ENCODE peak calls at places on chromosomes 7 and 10, in eight cellular contexts. C is ovary, H is MM.1S, B is foreskin fibroblast, G is mammary epithelial cell, E is fibroblast of the aortic adventitia, M is hepatocyte, F is dorsolateral prefrontal cortex. I is an unnamed sample.

GRCh38 chr10:35388197-35388596 is 51.9 kb downstream of the CCNY start:
- DNase-seq in B (no peak), F (no peak), E (no peak), H (no peak), G (no peak), C (no peak), M (no peak), I (no peak)

GRCh38 chr10:102235598-102235920 is 5.8 kb downstream of the PITX3 start:
- DNase-seq in G (peak), H (no peak), F (no peak), E (no peak), C (no peak), B (peak), M (no peak), I (no peak)

GRCh38 chr7:11171569-11172192 is 198.0 kb downstream of the PHF14 start:
- DNase-seq in F (no peak), G (no peak), H (no peak), E (no peak), C (no peak), M (no peak), B (no peak), I (no peak)

GRCh38 chr7:2233876-2234275 is 1.1 kb upstream of the MAD1L1 start:
- DNase-seq in E (peak), B (no peak), M (no peak), G (no peak), C (no peak), F (no peak), H (no peak), I (no peak)

GRCh38 chr7:12623885-12624498 is 53.5 kb downstream of the SCIN start:
- DNase-seq in C (no peak), H (peak), B (peak), M (peak), F (no peak), E (peak), G (peak), I (no peak)

GRCh38 chr7:101507791-101508252 is 121.3 kb downstream of the MYL10 start:
- DNase-seq in M (peak), G (peak), E (peak), H (peak), F (peak), B (peak), C (no peak), I (no peak)

GRCh38 chr7:41108821-41109220 is 594.1 kb downstream of the INHBA start:
- DNase-seq in H (no peak), M (no peak), B (no peak), E (no peak), G (peak), F (no peak), C (no peak), I (no peak)

GRCh38 chr7:100406767-100407166 is 21.7 kb downstream of the ZCWPW1 start:
- DNase-seq in H (no peak), E (peak), F (no peak), M (no peak), G (peak), B (peak), C (no peak), I (no peak)

GRCh38 chr7:103851357-103851756 is 138.1 kb downstream of the RELN start:
- DNase-seq in E (peak), C (no peak), G (peak), B (peak), H (peak), M (peak), F (no peak), I (no peak)

GRCh38 chr10:132362151-132362611 is 30.2 kb downstream of the LRRC27 start:
- DNase-seq in C (no peak), B (no peak), E (no peak), G (no peak), M (no peak), H (no peak), F (no peak), I (no peak)

GRCh38 chr10:23293145-23293724 is 51.4 kb downstream of the C10orf67 start:
- DNase-seq in B (peak), G (peak), F (no peak), E (peak), M (peak), C (no peak), H (peak), I (no peak)

GRCh38 chr7:140674899-140675701 is 2.4 kb downstream of the ADCK2 start:
- DNase-seq in B (peak), G (no peak), H (peak), M (peak), E (peak), C (peak), F (peak), I (no peak)

GRCh38 chr10:124743188-124744046 is 761 bp downstream of the FAM53B start:
- DNase-seq in B (peak), C (peak), H (peak), M (peak), G (peak), E (no peak), F (no peak), I (peak)

GRCh38 chr10:70078329-70078728 is 25.7 kb downstream of the MACROH2A2 start:
- DNase-seq in E (no peak), F (no peak), C (no peak), B (no peak), M (no peak), G (peak), H (no peak), I (no peak)

DNA sequence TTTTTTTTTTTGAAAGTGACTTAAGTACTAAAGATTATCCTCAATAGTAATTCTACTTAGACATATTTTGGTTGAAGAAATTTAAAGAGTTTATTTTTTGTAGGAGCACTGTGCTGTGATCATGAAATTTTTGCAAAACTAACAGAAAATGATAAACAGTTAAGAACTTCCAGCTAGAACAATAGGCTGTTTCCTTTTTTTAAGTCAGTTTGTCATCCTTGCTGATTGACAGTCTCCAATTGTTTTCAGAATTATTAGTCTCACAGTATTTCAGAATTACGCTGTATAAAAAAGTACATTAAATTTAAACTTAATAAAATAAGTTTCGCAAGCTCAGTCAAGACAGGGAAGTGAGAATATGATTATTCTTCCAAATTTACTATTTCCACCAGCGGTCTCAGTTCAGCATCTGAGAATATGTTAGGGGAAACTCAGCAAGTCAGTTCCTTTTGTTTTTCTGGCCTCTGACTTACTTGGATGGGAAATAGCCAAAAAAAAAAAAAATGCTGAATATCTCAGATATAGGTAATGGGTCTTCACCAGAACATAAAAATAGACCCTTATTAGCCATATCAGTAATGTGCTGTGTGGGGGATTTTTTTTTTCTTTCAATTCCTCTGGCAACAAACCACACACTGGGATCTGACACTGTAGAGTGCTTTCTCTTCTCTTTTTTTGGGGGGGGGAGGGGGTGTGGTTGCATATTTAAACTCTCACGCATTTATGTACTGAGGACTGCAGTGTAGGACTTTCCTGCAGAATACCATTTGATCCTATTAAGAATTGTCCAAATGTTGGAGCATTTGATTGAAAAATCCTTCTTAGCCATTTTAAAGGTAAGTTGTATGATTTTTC is at the start of gene CD36:
- DNase-seq in B (no peak), G (no peak), H (no peak), E (no peak), M (no peak), C (no peak), F (no peak), I (peak)
- H3K4me3 ChIP-seq in B (no peak), G (no peak), H (no peak), E (no peak), M (no peak), C (no peak), F (no peak), I (no peak)

GRCh38 chr10:63795461-63795860 is 274.3 kb downstream of the REEP3 start:
- DNase-seq in B (no peak), H (no peak), E (no peak), M (no peak), C (no peak), F (no peak), G (no peak), I (no peak)

GRCh38 chr10:63801139-63801538 is 279.9 kb downstream of the REEP3 start:
- DNase-seq in M (no peak), B (no peak), F (no peak), E (peak), G (no peak), H (no peak), C (no peak), I (no peak)

GRCh38 chr10:63799511-63799910 is 278.3 kb downstream of the REEP3 start:
- DNase-seq in E (no peak), C (no peak), B (no peak), F (no peak), H (no peak), G (no peak), M (no peak), I (no peak)

DNA sequence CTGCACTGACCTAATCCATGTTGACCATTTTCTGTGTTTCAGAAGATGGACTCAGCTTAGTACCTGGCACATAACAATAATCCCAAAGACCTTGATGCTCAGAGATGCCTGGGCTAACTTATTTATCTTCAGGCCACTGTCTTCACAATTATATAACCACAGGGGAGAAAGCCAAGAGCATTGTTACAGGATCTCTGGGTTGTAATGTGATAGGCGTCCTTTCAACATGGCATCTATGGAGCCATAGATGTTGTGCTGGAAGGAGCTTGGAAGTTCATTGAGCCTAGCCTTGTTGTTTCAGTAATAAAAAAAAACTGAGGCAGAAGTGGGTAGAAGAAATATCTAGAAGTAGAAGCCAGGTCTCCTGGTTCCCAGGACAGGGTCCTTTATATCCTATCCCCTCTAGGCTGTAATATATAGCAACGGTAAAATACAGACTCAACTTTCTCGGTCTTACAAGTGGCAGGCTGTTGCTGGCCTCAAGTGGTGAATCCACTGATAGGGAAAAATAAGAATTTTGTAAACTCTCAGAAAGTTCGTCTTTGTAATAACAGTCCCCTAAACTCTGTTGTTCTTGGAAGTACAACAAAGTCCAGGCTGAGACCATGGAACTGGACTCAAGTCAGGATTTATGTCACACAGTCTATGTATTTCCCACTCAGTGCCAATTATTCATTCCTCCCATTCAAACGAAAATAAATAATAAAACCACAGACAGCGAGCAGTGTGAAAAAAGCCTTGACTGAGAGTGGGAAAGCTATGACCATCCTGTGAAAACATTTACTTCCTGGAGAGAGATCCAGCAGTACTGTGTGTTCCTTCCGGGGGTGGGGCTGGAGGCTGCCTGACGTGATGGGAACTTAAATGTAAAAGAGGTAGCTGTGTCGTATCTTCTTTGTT is 277.6 kb downstream of the REEP3 start:
- DNase-seq in H (no peak), E (peak), G (peak), B (peak), C (peak), F (no peak), M (peak), I (no peak)
- TF ChIP-seq CTCF in H (no peak), E (no peak), G (no peak), B (no peak), C (no peak), F (no peak), M (no peak), I (no peak)

GRCh38 chr7:20214787-20215669 is 2.2 kb downstream of the MACC1 start:
- DNase-seq in C (no peak), E (no peak), H (no peak), F (no peak), M (peak), G (peak), B (no peak), I (no peak)

GRCh38 chr7:20219062-20219445 is 1.9 kb upstream of the MACC1 start:
- DNase-seq in F (no peak), B (no peak), G (no peak), C (no peak), E (no peak), M (no peak), H (no peak), I (no peak)

GRCh38 chr7:20218261-20218660 is 1.1 kb upstream of the MACC1 start:
- DNase-seq in B (peak), C (no peak), F (no peak), H (no peak), G (peak), E (no peak), M (no peak), I (no peak)

GRCh38 chr7:20217193-20217948 is at the start of gene MACC1:
- DNase-seq in B (no peak), E (no peak), M (peak), H (peak), C (no peak), G (peak), F (no peak), I (peak)

DNA sequence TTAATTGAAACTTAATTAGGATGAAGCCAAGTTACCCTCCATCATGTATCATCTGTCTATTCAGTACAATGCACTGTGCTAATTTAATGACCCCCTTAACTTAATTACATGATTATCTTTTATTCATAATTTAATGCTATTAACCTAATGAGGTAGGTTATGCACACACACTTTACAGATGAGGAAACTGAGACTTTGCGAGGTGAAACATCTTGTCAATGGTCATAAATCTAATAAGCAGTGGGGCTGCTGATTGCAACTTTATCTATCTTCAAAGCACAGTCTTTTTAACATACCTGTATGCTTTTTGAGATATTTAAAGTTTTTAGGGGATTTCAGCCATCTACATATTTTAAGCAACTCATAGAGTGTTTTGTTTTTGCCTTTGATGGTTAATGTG is 547 bp downstream of the MACC1 start:
- DNase-seq in B (no peak), C (no peak), E (no peak), F (no peak), H (no peak), G (no peak), M (no peak), I (no peak)
- H3K4me3 ChIP-seq in B (no peak), C (no peak), E (no peak), F (no peak), H (peak), G (no peak), M (peak), I (peak)

DNA sequence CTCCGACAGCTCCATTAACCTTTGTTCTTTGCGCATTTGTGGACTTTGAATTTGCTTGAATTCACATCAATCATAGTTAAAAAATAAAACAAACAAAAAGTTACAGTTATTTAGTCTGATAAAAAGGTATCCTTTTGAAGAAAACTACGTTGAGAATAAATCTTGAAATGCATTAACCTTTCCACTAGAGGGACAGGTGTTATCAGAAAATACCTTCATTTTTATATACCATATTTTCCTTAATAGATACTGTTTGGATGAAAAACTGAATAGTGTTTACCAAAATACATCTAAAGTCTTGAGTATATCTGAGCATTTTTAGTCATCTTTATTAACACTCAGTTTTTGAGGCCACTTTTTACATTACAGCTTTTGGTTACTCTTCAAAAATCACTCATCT is 371.9 kb downstream of the ZWINT start:
- DNase-seq in H (no peak), M (no peak), B (no peak), G (no peak), F (no peak), E (no peak), C (no peak), I (no peak)
- TF ChIP-seq CTCF in H (peak), M (no peak), B (no peak), G (peak), F (no peak), E (no peak), C (no peak), I (no peak)

GRCh38 chr10:4770766-4771553 is 55.0 kb upstream of the AKR1E2 start:
- DNase-seq in M (peak), G (peak), H (no peak), F (no peak), E (peak), C (no peak), B (peak), I (no peak)
- H3K4me3 ChIP-seq in M (no peak), G (peak), H (no peak), F (no peak), E (no peak), C (no peak), B (no peak), I (no peak)

I was measured in GM06990.